ENCODE peak calls at places on chromosomes 6 and 20, in seven cellular contexts. A is BJ, Z is germinal center, F is HuH-7, E is left cardiac atrium, T is neuronal stem cell, R is tibial nerve. O is an unnamed sample.

GRCh38 chr6:149482542-149483261 is 2.1 kb downstream of the ZC3H12D start:
- DNase-seq in Z (no peak), F (no peak), T (no peak), A (no peak), E (no peak), R (no peak), O (no peak)

GRCh38 chr6:135087803-135088202 is 33.2 kb upstream of the HBS1L start:
- DNase-seq in Z (no peak), R (no peak), A (no peak), E (no peak), T (no peak), F (no peak), O (no peak)

GRCh38 chr20:1894951-1895673 is at the start of gene SIRPA:
- DNase-seq in E (peak; percentile 78), R (no peak), T (peak; percentile 45), F (peak; percentile 81), Z (peak; percentile 39), A (no peak), O (no peak)

GRCh38 chr6:56643379-56644089 is 845 bp upstream of the DST start:
- DNase-seq in F (no peak), Z (no peak), T (no peak), A (no peak), E (no peak), R (no peak), O (no peak)

GRCh38 chr6:4296552-4296951 is 161.2 kb upstream of the ECI2 start:
- DNase-seq in T (no peak), F (no peak), R (no peak), E (no peak), Z (no peak), A (no peak), O (no peak)

GRCh38 chr6:90500458-90500857 is 86.4 kb downstream of the MAP3K7 start:
- DNase-seq in E (no peak), F (no peak), Z (no peak), R (no peak), T (no peak), A (no peak), O (no peak)

GRCh38 chr6:74657033-74657432 is 548.8 kb downstream of the COL12A1 start:
- DNase-seq in F (no peak), T (no peak), E (no peak), A (peak; percentile 78), R (no peak), Z (no peak), O (peak; percentile 93)

GRCh38 chr6:35775031-35775430 is 1.4 kb upstream of the CLPSL2 start:
- DNase-seq in Z (no peak), E (no peak), F (no peak), T (no peak), R (no peak), A (no peak), O (no peak)

GRCh38 chr20:18916886-18917785 is 103.6 kb downstream of the SCP2D1 start:
- DNase-seq in R (no peak), A (no peak), T (no peak), F (no peak), Z (no peak), E (no peak), O (no peak)

GRCh38 chr6:138544521-138544920 is 45.2 kb upstream of the NHSL1 start:
- DNase-seq in T (no peak), R (no peak), Z (no peak), A (no peak), E (no peak), F (no peak), O (no peak)

O was measured in GM04503.